ENCODE peak calls at places on chromosomes 6 and 20, in nine cellular contexts. Z is HCT116, C is fibroblast of villous mesenchyme, O is PC-9, P is uterus, L is fibroblast of lung, X is sigmoid colon, G is A549, M is heart right ventricle. N is an unnamed sample.

GRCh38 chr6:158752613-158753012 is 66.6 kb downstream of the EZR start:
- DNase-seq in Z (no peak), C (peak; percentile 37), O (no peak), P (no peak), L (peak; percentile 21), X (peak; percentile 78), G (no peak), M (peak; percentile 43), N (peak; percentile 55)

GRCh38 chr6:131894735-131895424 is 56.3 kb downstream of the CCN2 start:
- DNase-seq in Z (no peak), C (peak; percentile 22), O (no peak), P (no peak), L (no peak), X (no peak), G (no peak), M (no peak), N (no peak)

GRCh38 chr6:113856571-113857564 is at the start of gene MARCKS:
- DNase-seq in Z (peak; percentile 69), C (peak; percentile 92), O (peak; percentile 79), P (peak; percentile 80), L (peak; percentile 90), X (peak; percentile 92), G (peak; percentile 80), M (peak; percentile 81), N (peak; percentile 93)

GRCh38 chr6:162750776-162751175 is 23.0 kb downstream of the PACRG start:
- DNase-seq in Z (no peak), C (no peak), O (no peak), P (no peak), L (peak; percentile 77), X (no peak), G (peak; percentile 61), M (no peak), N (peak; percentile 63)

GRCh38 chr6:71324179-71324791 is 35.7 kb downstream of the OGFRL1 start:
- DNase-seq in Z (no peak), C (no peak), O (no peak), P (no peak), L (no peak), X (no peak), G (no peak), M (peak; percentile 10), N (no peak)

GRCh38 chr6:154258064-154258757 is 98.4 kb downstream of the IPCEF1 start:
- DNase-seq in Z (no peak), C (no peak), O (no peak), P (no peak), L (no peak), X (no peak), G (no peak), M (no peak), N (no peak)

GRCh38 chr20:2955257-2955950 is 82.1 kb downstream of the PTPRA start:
- DNase-seq in Z (no peak), C (no peak), O (no peak), P (no peak), L (no peak), X (no peak), G (no peak), M (no peak), N (no peak)

GRCh38 chr6:133447924-133448323 is 206.8 kb downstream of the EYA4 start:
- DNase-seq in Z (no peak), C (peak; percentile 0), O (no peak), P (no peak), L (peak; percentile 27), X (no peak), G (no peak), M (no peak), N (peak; percentile 60)

GRCh38 chr6:140537834-140538680 is 1163.6 kb upstream of the CITED2 start:
- DNase-seq in Z (no peak), C (peak; percentile 96), O (peak; percentile 63), P (peak; percentile 24), L (peak; percentile 100), X (peak; percentile 64), G (peak; percentile 79), M (no peak), N (peak; percentile 96)

GRCh38 chr20:63517376-63518309 is 2.9 kb upstream of the PPDPF start:
- DNase-seq in Z (no peak), C (no peak), O (no peak), P (no peak), L (no peak), X (no peak), G (no peak), M (no peak), N (no peak)

GRCh38 chr20:48599106-48599747 is 228.6 kb downstream of the PREX1 start:
- DNase-seq in Z (no peak), C (no peak), O (no peak), P (no peak), L (no peak), X (peak; percentile 15), G (no peak), M (no peak), N (no peak)

GRCh38 chr6:81171991-81172740 is 580.3 kb downstream of the TENT5A start:
- DNase-seq in Z (peak; percentile 15), C (peak; percentile 65), O (peak; percentile 3), P (peak; percentile 24), L (peak; percentile 89), X (peak; percentile 69), G (no peak), M (no peak), N (peak; percentile 79)

GRCh38 chr6:125791151-125791819 is 525 bp downstream of the NCOA7 start:
- DNase-seq in Z (no peak), C (peak; percentile 42), O (peak; percentile 40), P (no peak), L (peak; percentile 58), X (no peak), G (peak; percentile 71), M (no peak), N (peak; percentile 70)

GRCh38 chr6:35177139-35177538 is 36.0 kb upstream of the TCP11 start:
- DNase-seq in Z (no peak), C (no peak), O (no peak), P (no peak), L (no peak), X (no peak), G (no peak), M (no peak), N (no peak)

GRCh38 chr6:110662468-110663211 is 152.6 kb downstream of the CDK19 start:
- DNase-seq in Z (no peak), C (peak; percentile 20), O (no peak), P (no peak), L (no peak), X (no peak), G (no peak), M (no peak), N (no peak)

GRCh38 chr6:85354761-85355618 is 94.9 kb upstream of the NT5E start:
- DNase-seq in Z (peak; percentile 57), C (peak; percentile 82), O (peak; percentile 71), P (peak; percentile 80), L (peak; percentile 43), X (peak; percentile 85), G (peak; percentile 59), M (peak; percentile 61), N (peak; percentile 80)

GRCh38 chr6:6315660-6316059 is 4.8 kb downstream of the F13A1 start:
- DNase-seq in Z (peak; percentile 52), C (peak; percentile 18), O (peak; percentile 12), P (peak; percentile 30), L (peak; percentile 25), X (no peak), G (peak; percentile 40), M (no peak), N (peak; percentile 43)

GRCh38 chr6:13762648-13763441 is 51.2 kb upstream of the RANBP9 start:
- DNase-seq in Z (no peak), C (peak; percentile 95), O (no peak), P (no peak), L (peak; percentile 94), X (peak; percentile 93), G (no peak), M (no peak), N (peak; percentile 90)

GRCh38 chr6:158536891-158537798 is 22.7 kb upstream of the TMEM181 start:
- DNase-seq in Z (peak; percentile 13), C (no peak), O (no peak), P (no peak), L (peak; percentile 61), X (no peak), G (no peak), M (no peak), N (no peak)

GRCh38 chr6:97947841-97948240 is 664.8 kb upstream of the MMS22L start:
- DNase-seq in Z (peak; percentile 82), C (peak; percentile 2), O (peak; percentile 80), P (no peak), L (peak; percentile 96), X (no peak), G (peak; percentile 74), M (no peak), N (peak; percentile 25)

GRCh38 chr6:15312500-15312899 is 66.6 kb downstream of the JARID2 start:
- DNase-seq in Z (no peak), C (no peak), O (no peak), P (no peak), L (peak; percentile 53), X (no peak), G (no peak), M (no peak), N (peak; percentile 29)

GRCh38 chr6:1552296-1552761 is 57.4 kb upstream of the FOXC1 start:
- DNase-seq in Z (peak; percentile 33), C (no peak), O (no peak), P (no peak), L (peak; percentile 21), X (no peak), G (peak; percentile 19), M (no peak), N (peak; percentile 42)
- TF ChIP-seq CTCF in Z (peak; percentile 57), C (peak; percentile 35), O (no peak), P (no peak), L (peak; percentile 61), X (no peak), G (peak; percentile 16), M (no peak), N (peak; percentile 44)

GRCh38 chr6:116556065-116556464 is 2.5 kb downstream of the CALHM4 start:
- DNase-seq in Z (no peak), C (no peak), O (no peak), P (no peak), L (peak; percentile 88), X (no peak), G (no peak), M (no peak), N (peak; percentile 42)
- H3K4me3 ChIP-seq in Z (no peak overlapping the region), C (no peak overlapping the region), O (no peak overlapping the region), P (no peak overlapping the region), L (no peak overlapping the region), X (no peak overlapping the region), G (no peak overlapping the region), M (no peak overlapping the region), N (no peak overlapping the region)

DNA sequence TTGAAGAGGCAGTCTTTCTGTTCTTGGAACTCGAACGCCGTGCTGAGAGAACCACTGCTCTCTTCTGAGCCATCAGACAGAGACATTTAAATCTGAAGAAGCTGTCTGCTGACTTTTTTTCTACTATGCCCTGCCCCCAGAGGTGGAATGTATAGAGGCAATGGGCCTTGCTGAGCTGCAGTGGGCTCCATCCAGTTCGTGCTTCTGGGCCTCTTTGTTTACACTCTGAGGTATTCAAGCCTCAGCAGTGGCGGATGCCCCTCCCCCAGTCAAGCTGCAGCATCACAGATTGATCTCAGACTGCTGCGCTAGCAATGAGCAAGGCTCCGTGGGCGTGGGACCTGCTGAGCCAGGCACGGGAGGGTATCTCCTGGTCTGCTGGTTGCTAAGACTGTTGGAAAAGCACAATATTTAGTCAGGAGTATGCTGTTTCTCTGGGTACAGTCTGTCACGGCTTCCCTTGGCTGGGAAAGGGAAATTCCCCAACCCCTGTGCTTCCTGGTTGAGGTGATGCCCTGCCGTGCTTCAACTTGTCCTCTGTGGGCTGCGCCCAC is 526.8 kb downstream of the CD109 start:
- DNase-seq in Z (no peak), C (no peak), O (no peak), P (no peak), L (peak; percentile 25), X (no peak), G (no peak), M (no peak), N (no peak)
- TF ChIP-seq CTCF in Z (no peak), C (no peak), O (no peak), P (no peak), L (no peak), X (no peak), G (no peak), M (no peak), N (no peak)

GRCh38 chr6:88840289-88840688 is 123.1 kb downstream of the RNGTT start:
- DNase-seq in Z (no peak), C (no peak), O (no peak), P (no peak), L (no peak), X (no peak), G (no peak), M (no peak), N (no peak)
- H3K4me3 ChIP-seq in Z (no peak overlapping the region), C (no peak overlapping the region), O (no peak overlapping the region), P (no peak overlapping the region), L (no peak overlapping the region), X (no peak overlapping the region), G (no peak overlapping the region), M (no peak overlapping the region), N (no peak overlapping the region)